ENCODE peak calls at places on chromosomes 16 and 17, in six cellular contexts. C is heart right ventricle; O is kidney epithelial cell; L is neural crest cell; X is endothelial cell of umbilical vein; W is CD8-positive, alpha-beta T cell. B is an unnamed sample.

GRCh38 chr16:11094838-11095565 is 150.6 kb downstream of the CLEC16A start:
- DNase-seq in W (no peak), L (no peak), X (no peak), O (no peak), C (no peak), B (no peak)

GRCh38 chr16:75552951-75553350 is 3.1 kb downstream of the TMEM231 start:
- DNase-seq in X (peak), C (peak), O (no peak), W (no peak), L (no peak), B (no peak)

GRCh38 chr16:88287219-88287618 is 95.5 kb upstream of the ZNF469 start:
- DNase-seq in O (no peak), W (no peak), X (no peak), C (no peak), L (no peak), B (peak)

GRCh38 chr16:27193300-27193990 is 9.9 kb upstream of the KDM8 start:
- DNase-seq in L (no peak), X (no peak), O (no peak), C (no peak), W (no peak), B (no peak)

GRCh38 chr17:2137342-2138098 is 82.6 kb downstream of the HIC1 start:
- DNase-seq in L (peak), O (peak), X (no peak), C (no peak), W (no peak), B (no peak)

GRCh38 chr16:2429771-2430663 is 770 bp downstream of the CCNF start:
- DNase-seq in W (no peak), O (no peak), L (no peak), C (no peak), X (peak), B (no peak)

GRCh38 chr17:45787044-45787443 is 2.9 kb downstream of the CRHR1 start:
- DNase-seq in X (no peak), W (no peak), L (no peak), O (no peak), C (no peak), B (no peak)

GRCh38 chr17:42917236-42917603 is 16.6 kb downstream of the G6PC1 start:
- DNase-seq in W (no peak), O (no peak), X (peak), C (no peak), L (no peak), B (no peak)

GRCh38 chr17:13538841-13539411 is 62.8 kb downstream of the HS3ST3A1 start:
- DNase-seq in O (no peak), W (no peak), X (no peak), C (no peak), L (no peak), B (no peak)

GRCh38 chr17:12918132-12918531 is 99.7 kb downstream of the ELAC2 start:
- DNase-seq in L (no peak), W (no peak), X (no peak), O (no peak), C (no peak), B (no peak)

GRCh38 chr16:53415504-53415903 is 18.8 kb upstream of the RBL2 start:
- DNase-seq in C (no peak), X (no peak), L (no peak), W (no peak), O (no peak), B (no peak)

GRCh38 chr17:41486809-41487530 is 2.7 kb downstream of the KRT36 start:
- DNase-seq in W (no peak), O (no peak), X (peak), C (no peak), L (peak), B (no peak)

GRCh38 chr16:86092586-86093480 is 193.9 kb downstream of the IRF8 start:
- DNase-seq in O (no peak), C (no peak), X (no peak), W (no peak), L (no peak), B (no peak)

GRCh38 chr17:62627219-62627903 is at the start of gene MRC2:
- DNase-seq in C (peak), L (peak), O (no peak), X (peak), W (no peak), B (peak)

GRCh38 chr17:81222906-81223757 is at the start of gene CEP131:
- DNase-seq in C (peak), W (peak), L (peak), O (peak), X (peak), B (peak)

GRCh38 chr16:73064996-73065349 is 17.0 kb upstream of the ZFHX3 start:
- DNase-seq in W (no peak), L (no peak), O (no peak), C (no peak), X (no peak), B (peak)

GRCh38 chr16:57225978-57226377 is 19.1 kb upstream of the ARL2BP start:
- DNase-seq in W (no peak), C (no peak), X (no peak), O (no peak), L (no peak), B (no peak)

GRCh38 chr16:9337262-9338032 is 246.0 kb downstream of the HAPSTR1 start:
- DNase-seq in C (no peak), W (no peak), O (no peak), L (no peak), X (no peak), B (no peak)

GRCh38 chr17:64447526-64447925 is 1.4 kb upstream of the MILR1 start:
- DNase-seq in X (no peak), C (no peak), W (no peak), O (no peak), L (no peak), B (no peak)

GRCh38 chr17:65154770-65155589 is 17.8 kb downstream of the RGS9 start:
- DNase-seq in X (peak), C (no peak), L (no peak), O (no peak), W (no peak), B (no peak)

GRCh38 chr16:86337581-86338402 is 172.5 kb upstream of the FOXF1 start:
- DNase-seq in O (no peak), C (no peak), X (no peak), L (no peak), W (no peak), B (no peak)

GRCh38 chr16:4660454-4661007 is 32.8 kb upstream of the NUDT16L1 start:
- DNase-seq in O (peak), L (peak), C (peak), W (peak), X (peak), B (peak)

GRCh38 chr17:41977991-41978390 is 11.4 kb downstream of the CNP start:
- DNase-seq in L (no peak), O (no peak), W (no peak), X (no peak), C (no peak), B (no peak)

GRCh38 chr16:84643180-84643583 is 5.1 kb upstream of the KLHL36 start:
- DNase-seq in W (no peak), X (no peak), O (peak), L (no peak), C (peak), B (peak)

GRCh38 chr16:53864819-53865491 is 161.0 kb downstream of the FTO start:
- DNase-seq in W (no peak), O (no peak), X (peak), L (no peak), C (no peak), B (no peak)

GRCh38 chr16:73735018-73735417 is 561.6 kb upstream of the PSMD7 start:
- DNase-seq in W (no peak), C (no peak), L (no peak), O (peak), X (no peak), B (no peak)

GRCh38 chr16:63426275-63426870 is 1390.1 kb upstream of the CDH8 start:
- DNase-seq in X (peak), W (no peak), C (no peak), L (no peak), O (no peak), B (no peak)

GRCh38 chr16:66858740-66859396 is 14.7 kb downstream of the CA7 start:
- DNase-seq in C (peak), W (no peak), X (peak), O (no peak), L (no peak), B (peak)

GRCh38 chr16:3876695-3877094 is 3.8 kb downstream of the CREBBP start:
- DNase-seq in W (no peak), O (no peak), X (no peak), L (no peak), C (no peak), B (no peak)

GRCh38 chr17:69579961-69580677 is 165.6 kb downstream of the MAP2K6 start:
- DNase-seq in C (no peak), O (no peak), L (no peak), W (no peak), X (no peak), B (no peak)

GRCh38 chr17:39239640-39240314 is 14.0 kb upstream of the STAC2 start:
- DNase-seq in O (no peak), L (no peak), W (peak), X (peak), C (no peak), B (no peak)

GRCh38 chr17:57130708-57131461 is 45.8 kb downstream of the AKAP1 start:
- DNase-seq in O (peak), C (peak), W (peak), L (peak), X (peak), B (peak)

GRCh38 chr17:7561028-7561575 is 617 bp upstream of the SENP3 start:
- DNase-seq in W (peak), L (peak), X (peak), C (peak), O (no peak), B (peak)

GRCh38 chr17:83029571-83029970 is 49.8 kb upstream of the METRNL start:
- DNase-seq in X (no peak), W (no peak), L (no peak), C (no peak), O (no peak), B (no peak)

GRCh38 chr16:5216681-5217080 is 119.1 kb upstream of the EEF2KMT start:
- DNase-seq in W (no peak), X (no peak), C (no peak), L (no peak), O (no peak), B (no peak)

GRCh38 chr17:60390881-60391418 is 983 bp downstream of the USP32 start:
- DNase-seq in C (peak), W (peak), O (no peak), X (peak), L (peak), B (peak)

GRCh38 chr16:81544261-81544660 is 99.7 kb downstream of the CMIP start:
- DNase-seq in O (no peak), W (no peak), C (peak), X (peak), L (no peak), B (no peak)

GRCh38 chr17:81520021-81520894 is 7.7 kb upstream of the ACTG1 start:
- DNase-seq in C (no peak), L (no peak), X (no peak), O (no peak), W (no peak), B (peak)

GRCh38 chr16:85206472-85207356 is 94.4 kb upstream of the CIBAR2 start:
- DNase-seq in W (no peak), O (no peak), X (peak), L (no peak), C (peak), B (peak)

GRCh38 chr16:64440421-64440831 is 681.4 kb downstream of the CDH11 start:
- DNase-seq in C (peak), L (no peak), O (peak), W (no peak), X (peak), B (peak)

GRCh38 chr16:64434526-64435069 is 687.3 kb downstream of the CDH11 start:
- DNase-seq in X (no peak), L (no peak), O (no peak), W (no peak), C (no peak), B (no peak)

GRCh38 chr16:64437706-64438329 is 684.0 kb downstream of the CDH11 start:
- DNase-seq in X (peak), O (no peak), W (no peak), L (no peak), C (peak), B (no peak)

GRCh38 chr16:64445245-64445644 is 676.6 kb downstream of the CDH11 start:
- DNase-seq in X (no peak), L (no peak), O (no peak), C (no peak), W (no peak), B (no peak)

DNA sequence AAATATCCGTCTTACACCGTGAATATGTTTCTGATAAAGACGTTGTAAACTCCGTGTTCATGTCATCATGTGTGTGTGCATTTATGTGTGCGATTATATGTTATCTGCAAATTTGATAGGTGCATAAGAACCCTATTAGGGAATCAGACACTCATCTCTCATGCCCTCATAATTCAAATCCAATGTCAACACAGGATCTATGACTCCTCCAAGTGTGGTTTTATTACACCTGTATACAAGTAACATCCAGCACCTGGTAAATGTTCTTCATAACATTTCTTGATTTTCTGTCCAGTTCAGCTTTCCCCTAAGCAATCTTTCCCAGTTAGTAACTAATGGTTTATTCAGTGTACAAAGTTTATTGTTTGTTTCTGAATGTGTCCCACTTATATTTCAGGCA is 681.9 kb downstream of the CDH11 start:
- DNase-seq in X (no peak), L (no peak), O (no peak), W (no peak), C (no peak), B (no peak)
- TF ChIP-seq CTCF in X (no peak), L (no peak), O (no peak), W (no peak), C (no peak), B (no peak)

GRCh38 chr16:49698416-49698815 is 157.5 kb downstream of the ZNF423 start:
- DNase-seq in X (peak), O (no peak), C (peak), L (no peak), W (no peak), B (no peak)
- TF ChIP-seq CTCF in X (no peak), O (no peak), C (no peak), L (no peak), W (no peak), B (no peak)

GRCh38 chr17:72119963-72120877 is 600 bp upstream of the SOX9 start:
- DNase-seq in W (no peak), O (no peak), X (no peak), L (peak), C (peak), B (peak)

GRCh38 chr17:72122336-72122667 is 1.5 kb downstream of the SOX9 start:
- DNase-seq in O (no peak), W (no peak), L (no peak), C (no peak), X (no peak), B (no peak)

GRCh38 chr17:72122002-72122310 is 1.1 kb downstream of the SOX9 start:
- DNase-seq in X (no peak), W (no peak), L (no peak), C (no peak), O (no peak), B (no peak)

GRCh38 chr17:72120878-72121163 is at the start of gene SOX9:
- DNase-seq in O (peak), X (no peak), L (peak), C (peak), W (no peak), B (peak)

DNA sequence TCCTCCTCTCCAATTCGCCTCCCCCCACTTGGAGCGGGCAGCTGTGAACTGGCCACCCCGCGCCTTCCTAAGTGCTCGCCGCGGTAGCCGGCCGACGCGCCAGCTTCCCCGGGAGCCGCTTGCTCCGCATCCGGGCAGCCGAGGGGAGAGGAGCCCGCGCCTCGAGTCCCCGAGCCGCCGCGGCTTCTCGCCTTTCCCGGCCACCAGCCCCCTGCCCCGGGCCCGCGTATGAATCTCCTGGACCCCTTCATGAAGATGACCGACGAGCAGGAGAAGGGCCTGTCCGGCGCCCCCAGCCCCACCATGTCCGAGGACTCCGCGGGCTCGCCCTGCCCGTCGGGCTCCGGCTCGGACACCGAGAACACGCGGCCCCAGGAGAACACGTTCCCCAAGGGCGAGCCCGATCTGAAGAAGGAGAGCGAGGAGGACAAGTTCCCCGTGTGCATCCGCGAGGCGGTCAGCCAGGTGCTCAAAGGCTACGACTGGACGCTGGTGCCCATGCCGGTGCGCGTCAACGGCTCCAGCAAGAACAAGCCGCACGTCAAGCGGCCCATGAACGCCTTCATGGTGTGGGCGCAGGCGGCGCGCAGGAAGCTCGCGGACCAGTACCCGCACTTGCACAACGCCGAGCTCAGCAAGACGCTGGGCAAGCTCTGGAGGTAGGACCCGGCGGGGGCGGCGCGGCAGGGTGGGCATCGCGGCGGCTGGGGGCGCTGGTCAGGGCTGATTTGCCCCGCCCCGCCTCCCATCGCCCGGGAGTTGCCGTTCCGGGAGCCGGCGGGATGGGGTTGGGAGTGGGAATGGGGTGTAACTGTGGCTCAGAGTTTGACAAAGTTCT is 563 bp downstream of the SOX9 start:
- DNase-seq in L (peak), O (no peak), W (no peak), C (peak), X (no peak), B (peak)
- TF ChIP-seq CTCF in L (peak), O (no peak), W (no peak), C (peak), X (no peak), B (no peak)

GRCh38 chr17:76452646-76453430 is at the start of gene UBE2O:
- DNase-seq in C (peak), O (no peak), W (peak), L (peak), X (peak), B (peak)
- TF ChIP-seq CTCF in C (peak), O (peak), W (peak), L (peak), X (peak), B (peak)

GRCh38 chr17:74305865-74306654 is 20.0 kb upstream of the KIF19 start:
- DNase-seq in O (no peak), L (no peak), X (no peak), C (no peak), W (no peak), B (no peak)
- TF ChIP-seq CTCF in O (no peak), L (peak), X (no peak), C (peak), W (no peak), B (no peak)